ENCODE peak calls at places on chromosomes 3 and 15, in ten cellular contexts. One of them, this sample, is unnamed.

GRCh38 chr3:3286014-3286413 is 106.5 kb upstream of the CRBN start:
- DNase-seq in AG20443: no peak
- DNase-seq in DMS79 treated with DMSO at 0.1 percent for 48 hours: no peak
- DNase-seq in hypothalamus: no peak
- DNase-seq in HS-27A: no peak
- DNase-seq in neural progenitor cell: no peak
- DNase-seq in ELF-1: no peak
- DNase-seq in A549: no peak
- DNase-seq in stimulated activated CD4-positive, alpha-beta T cell treated with anti-CD3 and anti-CD28 coated beads, Interleukin-4, amount 100 ng/mL, for 1 hour: no peak
- DNase-seq in HS-5: no peak
- DNase-seq in this sample: no peak

GRCh38 chr15:82968066-82968465 is 15.5 kb upstream of the HOMER2 start:
- DNase-seq in DMS79 treated with DMSO at 0.1 percent for 48 hours: no peak
- DNase-seq in A549: no peak
- DNase-seq in HS-27A: no peak
- DNase-seq in ELF-1: no peak
- DNase-seq in AG20443: peak
- DNase-seq in HS-5: no peak
- DNase-seq in hypothalamus: no peak
- DNase-seq in neural progenitor cell: no peak
- DNase-seq in stimulated activated CD4-positive, alpha-beta T cell treated with anti-CD3 and anti-CD28 coated beads, Interleukin-4, amount 100 ng/mL, for 1 hour: no peak
- DNase-seq in this sample: no peak

GRCh38 chr3:87503901-87504498 is 227.6 kb upstream of the POU1F1 start:
- DNase-seq in HS-27A: peak
- DNase-seq in ELF-1: peak
- DNase-seq in AG20443: peak
- DNase-seq in A549: peak
- DNase-seq in DMS79 treated with DMSO at 0.1 percent for 48 hours: peak
- DNase-seq in stimulated activated CD4-positive, alpha-beta T cell treated with anti-CD3 and anti-CD28 coated beads, Interleukin-4, amount 100 ng/mL, for 1 hour: no peak
- DNase-seq in HS-5: peak
- DNase-seq in neural progenitor cell: peak
- DNase-seq in hypothalamus: no peak
- DNase-seq in this sample: peak

GRCh38 chr15:98719169-98719515 is 70.8 kb downstream of the IGF1R start:
- DNase-seq in HS-5: no peak
- DNase-seq in hypothalamus: no peak
- DNase-seq in A549: no peak
- DNase-seq in DMS79 treated with DMSO at 0.1 percent for 48 hours: no peak
- DNase-seq in ELF-1: no peak
- DNase-seq in AG20443: peak
- DNase-seq in neural progenitor cell: no peak
- DNase-seq in HS-27A: peak
- DNase-seq in stimulated activated CD4-positive, alpha-beta T cell treated with anti-CD3 and anti-CD28 coated beads, Interleukin-4, amount 100 ng/mL, for 1 hour: no peak
- DNase-seq in this sample: no peak

GRCh38 chr15:39079296-39079834 is 501.5 kb upstream of the THBS1 start:
- DNase-seq in AG20443: peak
- DNase-seq in ELF-1: no peak
- DNase-seq in HS-27A: no peak
- DNase-seq in hypothalamus: no peak
- DNase-seq in DMS79 treated with DMSO at 0.1 percent for 48 hours: no peak
- DNase-seq in stimulated activated CD4-positive, alpha-beta T cell treated with anti-CD3 and anti-CD28 coated beads, Interleukin-4, amount 100 ng/mL, for 1 hour: no peak
- DNase-seq in A549: peak
- DNase-seq in neural progenitor cell: no peak
- DNase-seq in HS-5: peak
- DNase-seq in this sample: peak

GRCh38 chr15:33013827-33014445 is 180.6 kb downstream of the FMN1 start:
- DNase-seq in neural progenitor cell: no peak
- DNase-seq in ELF-1: no peak
- DNase-seq in hypothalamus: no peak
- DNase-seq in AG20443: peak
- DNase-seq in HS-5: peak
- DNase-seq in HS-27A: peak
- DNase-seq in A549: peak
- DNase-seq in stimulated activated CD4-positive, alpha-beta T cell treated with anti-CD3 and anti-CD28 coated beads, Interleukin-4, amount 100 ng/mL, for 1 hour: no peak
- DNase-seq in DMS79 treated with DMSO at 0.1 percent for 48 hours: no peak
- DNase-seq in this sample: peak

GRCh38 chr15:39908186-39908585 is 11.9 kb downstream of the GPR176 start:
- DNase-seq in AG20443: peak
- DNase-seq in ELF-1: no peak
- DNase-seq in A549: no peak
- DNase-seq in HS-5: peak
- DNase-seq in HS-27A: no peak
- DNase-seq in hypothalamus: no peak
- DNase-seq in stimulated activated CD4-positive, alpha-beta T cell treated with anti-CD3 and anti-CD28 coated beads, Interleukin-4, amount 100 ng/mL, for 1 hour: no peak
- DNase-seq in neural progenitor cell: no peak
- DNase-seq in DMS79 treated with DMSO at 0.1 percent for 48 hours: no peak
- DNase-seq in this sample: peak

GRCh38 chr3:123026551-123027291 is 842 bp downstream of the SEMA5B start:
- DNase-seq in A549: peak
- DNase-seq in AG20443: peak
- DNase-seq in DMS79 treated with DMSO at 0.1 percent for 48 hours: no peak
- DNase-seq in ELF-1: peak
- DNase-seq in neural progenitor cell: peak
- DNase-seq in hypothalamus: no peak
- DNase-seq in HS-27A: no peak
- DNase-seq in HS-5: no peak
- DNase-seq in stimulated activated CD4-positive, alpha-beta T cell treated with anti-CD3 and anti-CD28 coated beads, Interleukin-4, amount 100 ng/mL, for 1 hour: no peak
- DNase-seq in this sample: no peak

GRCh38 chr3:124780767-124781485 is 50.7 kb downstream of the UMPS start:
- DNase-seq in HS-27A: no peak
- DNase-seq in stimulated activated CD4-positive, alpha-beta T cell treated with anti-CD3 and anti-CD28 coated beads, Interleukin-4, amount 100 ng/mL, for 1 hour: no peak
- DNase-seq in ELF-1: peak
- DNase-seq in A549: no peak
- DNase-seq in neural progenitor cell: peak
- DNase-seq in HS-5: no peak
- DNase-seq in hypothalamus: no peak
- DNase-seq in AG20443: peak
- DNase-seq in DMS79 treated with DMSO at 0.1 percent for 48 hours: no peak
- DNase-seq in this sample: no peak

GRCh38 chr15:51982013-51982769 is 10.6 kb upstream of the LEO1 start:
- DNase-seq in hypothalamus: no peak
- DNase-seq in HS-5: peak
- DNase-seq in ELF-1: peak
- DNase-seq in HS-27A: peak
- DNase-seq in neural progenitor cell: no peak
- DNase-seq in AG20443: peak
- DNase-seq in A549: peak
- DNase-seq in stimulated activated CD4-positive, alpha-beta T cell treated with anti-CD3 and anti-CD28 coated beads, Interleukin-4, amount 100 ng/mL, for 1 hour: peak
- DNase-seq in DMS79 treated with DMSO at 0.1 percent for 48 hours: peak
- DNase-seq in this sample: peak

GRCh38 chr3:184085389-184085852 is 11.4 kb upstream of the HTR3E start:
- DNase-seq in AG20443: no peak
- DNase-seq in A549: no peak
- DNase-seq in neural progenitor cell: no peak
- DNase-seq in HS-27A: no peak
- DNase-seq in stimulated activated CD4-positive, alpha-beta T cell treated with anti-CD3 and anti-CD28 coated beads, Interleukin-4, amount 100 ng/mL, for 1 hour: no peak
- DNase-seq in HS-5: peak
- DNase-seq in hypothalamus: no peak
- DNase-seq in DMS79 treated with DMSO at 0.1 percent for 48 hours: no peak
- DNase-seq in ELF-1: peak
- DNase-seq in this sample: peak

GRCh38 chr15:82972990-82973389 is 13.0 kb upstream of the RAMAC start:
- DNase-seq in stimulated activated CD4-positive, alpha-beta T cell treated with anti-CD3 and anti-CD28 coated beads, Interleukin-4, amount 100 ng/mL, for 1 hour: no peak
- DNase-seq in HS-27A: no peak
- DNase-seq in AG20443: no peak
- DNase-seq in hypothalamus: no peak
- DNase-seq in HS-5: no peak
- DNase-seq in A549: no peak
- DNase-seq in neural progenitor cell: no peak
- DNase-seq in DMS79 treated with DMSO at 0.1 percent for 48 hours: no peak
- DNase-seq in ELF-1: no peak
- DNase-seq in this sample: no peak

GRCh38 chr15:45640610-45641009 is 5.8 kb downstream of the SQOR start:
- DNase-seq in neural progenitor cell: no peak
- DNase-seq in stimulated activated CD4-positive, alpha-beta T cell treated with anti-CD3 and anti-CD28 coated beads, Interleukin-4, amount 100 ng/mL, for 1 hour: no peak
- DNase-seq in DMS79 treated with DMSO at 0.1 percent for 48 hours: no peak
- DNase-seq in AG20443: peak
- DNase-seq in HS-27A: no peak
- DNase-seq in A549: peak
- DNase-seq in ELF-1: no peak
- DNase-seq in HS-5: no peak
- DNase-seq in hypothalamus: no peak
- DNase-seq in this sample: peak

GRCh38 chr3:138862924-138863775 is 28.4 kb upstream of the PIK3CB start:
- DNase-seq in AG20443: peak
- DNase-seq in neural progenitor cell: no peak
- DNase-seq in HS-27A: peak
- DNase-seq in HS-5: peak
- DNase-seq in stimulated activated CD4-positive, alpha-beta T cell treated with anti-CD3 and anti-CD28 coated beads, Interleukin-4, amount 100 ng/mL, for 1 hour: no peak
- DNase-seq in hypothalamus: no peak
- DNase-seq in DMS79 treated with DMSO at 0.1 percent for 48 hours: no peak
- DNase-seq in ELF-1: peak
- DNase-seq in A549: peak
- DNase-seq in this sample: peak

GRCh38 chr15:93178371-93178770 is 89.4 kb upstream of the RGMA start:
- DNase-seq in neural progenitor cell: no peak
- DNase-seq in A549: no peak
- DNase-seq in HS-5: no peak
- DNase-seq in ELF-1: no peak
- DNase-seq in hypothalamus: no peak
- DNase-seq in AG20443: no peak
- DNase-seq in stimulated activated CD4-positive, alpha-beta T cell treated with anti-CD3 and anti-CD28 coated beads, Interleukin-4, amount 100 ng/mL, for 1 hour: no peak
- DNase-seq in DMS79 treated with DMSO at 0.1 percent for 48 hours: no peak
- DNase-seq in HS-27A: no peak
- DNase-seq in this sample: no peak

GRCh38 chr15:41281236-41281635 is 50.2 kb downstream of the CHP1 start:
- DNase-seq in hypothalamus: no peak
- DNase-seq in AG20443: peak
- DNase-seq in HS-27A: peak
- DNase-seq in HS-5: peak
- DNase-seq in A549: peak
- DNase-seq in neural progenitor cell: no peak
- DNase-seq in DMS79 treated with DMSO at 0.1 percent for 48 hours: no peak
- DNase-seq in stimulated activated CD4-positive, alpha-beta T cell treated with anti-CD3 and anti-CD28 coated beads, Interleukin-4, amount 100 ng/mL, for 1 hour: no peak
- DNase-seq in ELF-1: no peak
- DNase-seq in this sample: peak

GRCh38 chr3:77254967-77255831 is 215.3 kb downstream of the ROBO2 start:
- DNase-seq in stimulated activated CD4-positive, alpha-beta T cell treated with anti-CD3 and anti-CD28 coated beads, Interleukin-4, amount 100 ng/mL, for 1 hour: no peak
- DNase-seq in ELF-1: peak
- DNase-seq in A549: peak
- DNase-seq in HS-5: peak
- DNase-seq in AG20443: peak
- DNase-seq in hypothalamus: no peak
- DNase-seq in neural progenitor cell: peak
- DNase-seq in DMS79 treated with DMSO at 0.1 percent for 48 hours: peak
- DNase-seq in HS-27A: peak
- DNase-seq in this sample: peak

GRCh38 chr15:60326824-60327654 is 70.7 kb downstream of the ANXA2 start:
- DNase-seq in AG20443: peak
- DNase-seq in neural progenitor cell: peak
- DNase-seq in A549: no peak
- DNase-seq in stimulated activated CD4-positive, alpha-beta T cell treated with anti-CD3 and anti-CD28 coated beads, Interleukin-4, amount 100 ng/mL, for 1 hour: no peak
- DNase-seq in HS-5: no peak
- DNase-seq in HS-27A: no peak
- DNase-seq in DMS79 treated with DMSO at 0.1 percent for 48 hours: peak
- DNase-seq in ELF-1: peak
- DNase-seq in hypothalamus: no peak
- DNase-seq in this sample: no peak

GRCh38 chr3:34015204-34016142 is 217.0 kb downstream of the PDCD6IP start:
- DNase-seq in DMS79 treated with DMSO at 0.1 percent for 48 hours: no peak
- DNase-seq in HS-5: no peak
- DNase-seq in neural progenitor cell: peak
- DNase-seq in A549: no peak
- DNase-seq in hypothalamus: no peak
- DNase-seq in ELF-1: peak
- DNase-seq in HS-27A: no peak
- DNase-seq in AG20443: no peak
- DNase-seq in stimulated activated CD4-positive, alpha-beta T cell treated with anti-CD3 and anti-CD28 coated beads, Interleukin-4, amount 100 ng/mL, for 1 hour: no peak
- DNase-seq in this sample: no peak

GRCh38 chr3:141064255-141064926 is 13.2 kb downstream of the SPSB4 start:
- DNase-seq in AG20443: no peak
- DNase-seq in HS-5: no peak
- DNase-seq in hypothalamus: no peak
- DNase-seq in HS-27A: no peak
- DNase-seq in neural progenitor cell: no peak
- DNase-seq in ELF-1: no peak
- DNase-seq in stimulated activated CD4-positive, alpha-beta T cell treated with anti-CD3 and anti-CD28 coated beads, Interleukin-4, amount 100 ng/mL, for 1 hour: no peak
- DNase-seq in A549: no peak
- DNase-seq in DMS79 treated with DMSO at 0.1 percent for 48 hours: no peak
- DNase-seq in this sample: no peak

GRCh38 chr3:108152261-108152660 is 61.4 kb upstream of the CD47 start:
- DNase-seq in ELF-1: no peak
- DNase-seq in DMS79 treated with DMSO at 0.1 percent for 48 hours: no peak
- DNase-seq in HS-27A: no peak
- DNase-seq in AG20443: peak
- DNase-seq in neural progenitor cell: no peak
- DNase-seq in A549: no peak
- DNase-seq in hypothalamus: no peak
- DNase-seq in stimulated activated CD4-positive, alpha-beta T cell treated with anti-CD3 and anti-CD28 coated beads, Interleukin-4, amount 100 ng/mL, for 1 hour: no peak
- DNase-seq in HS-5: no peak
- DNase-seq in this sample: no peak

GRCh38 chr3:78823859-78824258 is 943.9 kb downstream of the ROBO1 start:
- DNase-seq in A549: no peak
- DNase-seq in HS-5: no peak
- DNase-seq in AG20443: no peak
- DNase-seq in neural progenitor cell: no peak
- DNase-seq in DMS79 treated with DMSO at 0.1 percent for 48 hours: no peak
- DNase-seq in hypothalamus: no peak
- DNase-seq in ELF-1: no peak
- DNase-seq in HS-27A: no peak
- DNase-seq in stimulated activated CD4-positive, alpha-beta T cell treated with anti-CD3 and anti-CD28 coated beads, Interleukin-4, amount 100 ng/mL, for 1 hour: no peak
- DNase-seq in this sample: peak

GRCh38 chr15:98817745-98818144 is 169.4 kb downstream of the IGF1R start:
- DNase-seq in AG20443: no peak
- DNase-seq in ELF-1: no peak
- DNase-seq in A549: no peak
- DNase-seq in hypothalamus: no peak
- DNase-seq in DMS79 treated with DMSO at 0.1 percent for 48 hours: no peak
- DNase-seq in neural progenitor cell: no peak
- DNase-seq in HS-5: no peak
- DNase-seq in HS-27A: no peak
- DNase-seq in stimulated activated CD4-positive, alpha-beta T cell treated with anti-CD3 and anti-CD28 coated beads, Interleukin-4, amount 100 ng/mL, for 1 hour: no peak
- DNase-seq in this sample: no peak

GRCh38 chr15:35540885-35541284 is 5.1 kb downstream of the DPH6 start:
- DNase-seq in A549: no peak
- DNase-seq in neural progenitor cell: no peak
- DNase-seq in DMS79 treated with DMSO at 0.1 percent for 48 hours: no peak
- DNase-seq in HS-5: peak
- DNase-seq in HS-27A: peak
- DNase-seq in ELF-1: no peak
- DNase-seq in stimulated activated CD4-positive, alpha-beta T cell treated with anti-CD3 and anti-CD28 coated beads, Interleukin-4, amount 100 ng/mL, for 1 hour: no peak
- DNase-seq in AG20443: peak
- DNase-seq in hypothalamus: no peak
- DNase-seq in this sample: no peak

This sample was measured in foreskin keratinocyte.